ENCODE peak calls at places on chromosomes 5 and 9, in nine cellular contexts. K, O, L, E, M, Q, B, Y and W are unnamed samples.

GRCh38 chr5:72108200-72109050 is 1.1 kb downstream of the MAP1B start:
- DNase-seq in Y (no peak), Q (peak), O (peak), K (peak), M (no peak), L (peak), E (no peak), B (peak), W (peak)

GRCh38 chr5:177502886-177503285 is 5.5 kb upstream of the PDLIM7 start:
- DNase-seq in O (no peak), L (no peak), B (no peak), M (no peak), K (no peak), E (no peak), Q (no peak), Y (no peak), W (no peak)

GRCh38 chr5:118115791-118116190 is 872.6 kb downstream of the DTWD2 start:
- DNase-seq in K (no peak), L (no peak), B (no peak), Q (no peak), Y (no peak), M (no peak), O (no peak), E (no peak), W (no peak)

GRCh38 chr5:176994460-176995121 is 12.0 kb downstream of the UIMC1 start:
- DNase-seq in Q (no peak), M (no peak), B (no peak), E (no peak), K (no peak), Y (no peak), O (peak), L (no peak), W (no peak)

GRCh38 chr9:83068414-83068813 is 5.5 kb upstream of the RASEF start:
- DNase-seq in Q (no peak), B (no peak), L (no peak), O (no peak), E (no peak), Y (no peak), K (no peak), M (no peak), W (no peak)

GRCh38 chr5:151081426-151082273 is 816 bp upstream of the TNIP1 start:
- DNase-seq in K (no peak), Y (no peak), E (no peak), Q (no peak), M (no peak), O (peak), L (no peak), B (peak), W (no peak)

GRCh38 chr9:71549023-71549422 is 219.3 kb downstream of the CEMIP2 start:
- DNase-seq in B (no peak), M (no peak), O (no peak), L (no peak), E (no peak), Y (no peak), K (no peak), Q (no peak), W (no peak)

GRCh38 chr9:2477755-2478154 is 143.8 kb upstream of the VLDLR start:
- DNase-seq in O (peak), L (no peak), K (no peak), Q (no peak), B (no peak), Y (no peak), M (no peak), E (no peak), W (no peak)

GRCh38 chr9:137369911-137370630 is 52.9 kb downstream of the EXD3 start:
- DNase-seq in L (no peak), B (no peak), K (no peak), Q (peak), M (no peak), Y (no peak), O (no peak), E (no peak), W (no peak)

GRCh38 chr9:76657265-76657664 is 107.0 kb upstream of the PCA3 start:
- DNase-seq in Y (no peak), B (no peak), L (no peak), O (peak), K (no peak), Q (no peak), M (no peak), E (no peak), W (no peak)

GRCh38 chr9:93600504-93600903 is 24.1 kb downstream of the PHF2 start:
- DNase-seq in M (no peak), E (no peak), O (no peak), B (no peak), Y (no peak), L (peak), K (no peak), Q (no peak), W (no peak)

GRCh38 chr9:128733256-128733655 is 9.3 kb upstream of the ZDHHC12 start:
- DNase-seq in L (no peak), Y (no peak), O (peak), K (no peak), B (peak), M (no peak), Q (peak), E (no peak), W (no peak)

GRCh38 chr9:134488251-134488900 is 153.2 kb upstream of the COL5A1 start:
- DNase-seq in K (no peak), Q (peak), O (no peak), L (peak), B (no peak), Y (no peak), M (no peak), E (no peak), W (no peak)

GRCh38 chr5:132418876-132419275 is 49.4 kb downstream of the SLC22A5 start:
- DNase-seq in Y (no peak), E (no peak), B (no peak), L (no peak), O (no peak), Q (peak), K (no peak), M (no peak), W (no peak)

GRCh38 chr9:99457406-99457805 is 235.3 kb downstream of the SEC61B start:
- DNase-seq in O (no peak), L (no peak), Y (no peak), M (no peak), K (no peak), Q (no peak), B (no peak), E (no peak), W (no peak)

GRCh38 chr5:60295423-60295822 is 401.9 kb upstream of the PDE4D start:
- DNase-seq in O (peak), Q (no peak), B (no peak), E (no peak), L (peak), M (no peak), Y (no peak), K (no peak), W (no peak)

GRCh38 chr9:65404232-65405006 is 119.4 kb upstream of the FOXD4L5 start:
- DNase-seq in L (peak), O (no peak), K (no peak), Y (no peak), B (no peak), Q (peak), E (no peak), M (no peak), W (no peak)